ENCODE peak calls at places on chromosome 3, in ten cellular contexts. U is cardiac muscle cell; A is neural crest cell; T is PC-3; G is activated CD8-positive, alpha-beta T cell treated with anti-CD3 and anti-CD28 coated beads for 36 hours; V is brain microvascular endothelial cell; N is heart right ventricle; W is kidney epithelial cell; S is lower leg skin; X is kidney. Y is an unnamed sample.

GRCh38 chr3:141383555-141384129 is 15.3 kb downstream of the ZBTB38 start:
- DNase-seq in U (no peak), A (no peak), T (no peak), G (no peak), V (no peak), N (no peak), W (no peak), S (no peak), X (no peak), Y (no peak)

GRCh38 chr3:197023241-197023997 is 6.2 kb downstream of the MELTF start:
- DNase-seq in U (no peak), A (no peak), T (no peak), G (no peak), V (no peak), N (no peak), W (peak), S (peak), X (no peak), Y (no peak)

GRCh38 chr3:160291290-160291908 is 66.2 kb downstream of the C3orf80 start:
- DNase-seq in U (peak), A (no peak), T (no peak), G (no peak), V (no peak), N (no peak), W (no peak), S (no peak), X (no peak), Y (no peak)

GRCh38 chr3:45261333-45262110 is 35.4 kb upstream of the TMEM158 start:
- DNase-seq in U (no peak), A (no peak), T (no peak), G (no peak), V (no peak), N (no peak), W (no peak), S (no peak), X (no peak), Y (no peak)

GRCh38 chr3:48879994-48880377 is 18.7 kb downstream of the SLC25A20 start:
- DNase-seq in U (no peak), A (no peak), T (no peak), G (no peak), V (no peak), N (no peak), W (no peak), S (no peak), X (no peak), Y (no peak)

GRCh38 chr3:126433496-126434263 is 39.0 kb downstream of the CFAP100 start:
- DNase-seq in U (no peak), A (no peak), T (no peak), G (no peak), V (no peak), N (peak), W (no peak), S (peak), X (peak), Y (no peak)

GRCh38 chr3:172186607-172187006 is 147.2 kb downstream of the FNDC3B start:
- DNase-seq in U (no peak), A (no peak), T (no peak), G (no peak), V (no peak), N (no peak), W (no peak), S (no peak), X (no peak), Y (no peak)

GRCh38 chr3:77370413-77370812 is 330.5 kb downstream of the ROBO2 start:
- DNase-seq in U (no peak), A (no peak), T (peak), G (no peak), V (peak), N (no peak), W (peak), S (peak), X (no peak), Y (no peak)

GRCh38 chr3:69890691-69891090 is 108.8 kb upstream of the SAMMSON start:
- DNase-seq in U (no peak), A (no peak), T (peak), G (no peak), V (no peak), N (no peak), W (no peak), S (no peak), X (no peak), Y (no peak)

DNA sequence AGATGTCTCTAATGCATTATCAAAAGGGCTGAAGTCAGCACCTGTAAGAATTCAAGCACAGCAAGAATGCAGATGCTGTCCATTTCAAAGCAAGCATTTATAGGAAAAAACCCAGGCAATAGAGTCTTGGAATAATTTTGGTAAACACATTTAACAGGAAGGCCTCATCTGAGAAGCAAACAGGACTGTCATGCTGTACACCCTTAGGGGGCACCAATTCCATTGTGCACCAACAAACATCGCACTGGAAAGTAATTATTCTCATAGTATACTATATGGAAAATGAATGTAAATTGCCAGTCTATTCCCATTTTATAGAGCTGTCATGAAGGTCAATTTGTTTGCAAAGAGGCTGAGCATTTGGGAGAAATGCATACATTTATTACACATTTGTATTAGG is 247.3 kb upstream of the SUCLG2 start:
- DNase-seq in U (no peak), A (no peak), T (peak), G (peak), V (no peak), N (no peak), W (no peak), S (no peak), X (no peak), Y (no peak)
- TF ChIP-seq CTCF in U (no peak), A (peak), T (peak), G (peak), V (peak), N (no peak), W (peak), S (no peak), X (no peak), Y (no peak)

DNA sequence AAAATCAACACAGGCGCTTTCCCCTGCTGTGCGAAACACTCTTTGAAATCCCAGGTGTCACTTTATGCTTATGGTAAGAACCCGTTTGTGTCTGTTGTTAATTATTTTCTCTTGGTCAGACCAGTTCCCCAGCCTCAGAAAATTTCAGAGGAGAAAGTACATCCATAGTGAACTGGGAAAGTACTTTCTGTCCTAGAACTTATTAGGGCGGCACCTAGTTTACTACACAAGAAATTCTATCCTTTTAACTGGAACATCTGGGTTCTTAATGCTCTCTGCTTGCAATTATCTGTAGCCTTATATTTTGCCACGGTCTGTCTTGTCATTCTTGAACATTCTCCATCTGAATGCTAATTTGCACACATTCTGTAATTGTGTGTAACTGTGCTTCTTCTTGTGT is 215.0 kb downstream of the PTPRG start:
- DNase-seq in U (no peak), A (no peak), T (no peak), G (no peak), V (no peak), N (no peak), W (no peak), S (no peak), X (no peak), Y (no peak)
- TF ChIP-seq CTCF in U (no peak), A (no peak), T (no peak), G (no peak), V (no peak), N (no peak), W (no peak), S (no peak), X (no peak), Y (no peak)

GRCh38 chr3:123641084-123641462 is 56.2 kb upstream of the HACD2 start:
- DNase-seq in U (no peak), A (no peak), T (no peak), G (no peak), V (no peak), N (no peak), W (no peak), S (no peak), X (no peak), Y (no peak)
- TF ChIP-seq CTCF in U (no peak), A (no peak), T (no peak), G (no peak), V (no peak), N (no peak), W (no peak), S (no peak), X (no peak), Y (no peak)

DNA sequence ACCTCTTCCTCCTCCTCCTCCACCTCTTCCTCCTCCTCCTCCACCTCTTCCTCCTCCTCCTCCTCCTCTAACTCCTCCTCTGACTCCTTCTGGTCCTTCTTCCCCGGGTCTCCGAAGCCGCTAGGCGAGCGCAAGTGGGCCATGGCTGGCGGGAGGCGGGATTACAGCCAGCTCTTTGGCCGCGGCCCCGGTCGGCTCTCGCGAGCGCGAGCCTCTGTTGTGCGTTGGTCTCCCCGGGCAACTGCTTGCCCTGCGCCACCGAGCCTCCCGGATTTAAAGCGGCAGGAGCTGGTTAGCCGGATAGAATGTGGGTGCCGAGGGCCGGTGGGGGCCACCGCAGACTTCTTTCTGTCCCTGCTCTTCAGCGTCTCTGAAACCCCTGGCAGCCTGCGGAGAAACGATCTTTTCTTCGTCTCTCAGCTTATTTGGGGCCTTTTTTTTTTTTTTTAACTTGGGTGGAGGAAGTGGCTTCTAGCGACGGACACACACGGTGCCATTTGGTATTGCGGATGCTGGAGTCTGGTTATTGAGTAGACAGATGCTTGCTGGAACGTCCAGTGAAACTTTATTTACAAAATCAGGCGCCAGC is at the start of gene ERICH6:
- DNase-seq in U (peak), A (peak), T (peak), G (peak), V (peak), N (peak), W (peak), S (peak), X (peak), Y (peak)
- TF ChIP-seq CTCF in U (peak), A (peak), T (no peak), G (peak), V (peak), N (no peak), W (no peak), S (no peak), X (no peak), Y (peak)

GRCh38 chr3:145032790-145033189 is 1061.2 kb downstream of the DIPK2A start:
- DNase-seq in U (no peak), A (no peak), T (peak), G (no peak), V (no peak), N (no peak), W (no peak), S (no peak), X (no peak), Y (no peak)

GRCh38 chr3:145035682-145036081 is 1064.1 kb downstream of the DIPK2A start:
- DNase-seq in U (no peak), A (no peak), T (no peak), G (no peak), V (no peak), N (no peak), W (no peak), S (no peak), X (no peak), Y (no peak)
- TF ChIP-seq CTCF in U (no peak), A (no peak), T (no peak), G (no peak), V (no peak), N (no peak), W (no peak), S (no peak), X (no peak), Y (no peak)

GRCh38 chr3:4722103-4722502 is 229.0 kb downstream of the ITPR1 start:
- DNase-seq in U (peak), A (no peak), T (peak), G (peak), V (peak), N (peak), W (no peak), S (peak), X (no peak), Y (no peak)

GRCh38 chr3:4719011-4719649 is 226.0 kb downstream of the ITPR1 start:
- DNase-seq in U (no peak), A (no peak), T (no peak), G (no peak), V (no peak), N (no peak), W (no peak), S (no peak), X (no peak), Y (no peak)

GRCh38 chr3:4718179-4718736 is 225.1 kb downstream of the ITPR1 start:
- DNase-seq in U (no peak), A (no peak), T (no peak), G (no peak), V (no peak), N (no peak), W (no peak), S (no peak), X (no peak), Y (no peak)

GRCh38 chr3:4721511-4721911 is 228.4 kb downstream of the ITPR1 start:
- DNase-seq in U (no peak), A (no peak), T (peak), G (no peak), V (peak), N (no peak), W (peak), S (peak), X (no peak), Y (no peak)

GRCh38 chr3:4720316-4721075 is 227.3 kb downstream of the ITPR1 start:
- DNase-seq in U (peak), A (no peak), T (peak), G (peak), V (peak), N (peak), W (peak), S (peak), X (peak), Y (no peak)
- TF ChIP-seq CTCF in U (peak), A (no peak), T (peak), G (no peak), V (peak), N (peak), W (peak), S (no peak), X (peak), Y (peak)

GRCh38 chr3:185837409-185837808 is 12.6 kb upstream of the IGF2BP2 start:
- DNase-seq in U (no peak), A (no peak), T (no peak), G (no peak), V (no peak), N (no peak), W (no peak), S (no peak), X (no peak), Y (no peak)
- TF ChIP-seq CTCF in U (no peak), A (no peak), T (no peak), G (no peak), V (no peak), N (no peak), W (no peak), S (no peak), X (no peak), Y (no peak)

GRCh38 chr3:56801597-56802410 is at the start of gene ARHGEF3:
- DNase-seq in U (peak), A (peak), T (peak), G (peak), V (peak), N (peak), W (no peak), S (peak), X (peak), Y (peak)
- TF ChIP-seq CTCF in U (peak), A (peak), T (peak), G (peak), V (peak), N (peak), W (peak), S (no peak), X (peak), Y (peak)

GRCh38 chr3:133444071-133444774 is 44.4 kb downstream of the BFSP2 start:
- DNase-seq in U (no peak), A (no peak), T (peak), G (no peak), V (peak), N (no peak), W (no peak), S (no peak), X (no peak), Y (no peak)
- TF ChIP-seq CTCF in U (no peak), A (peak), T (peak), G (no peak), V (no peak), N (no peak), W (no peak), S (no peak), X (no peak), Y (peak)

GRCh38 chr3:10733297-10733696 is 82.7 kb upstream of the SLC6A11 start:
- DNase-seq in U (no peak), A (no peak), T (no peak), G (no peak), V (no peak), N (no peak), W (no peak), S (no peak), X (no peak), Y (no peak)
- TF ChIP-seq CTCF in U (no peak), A (no peak), T (no peak), G (no peak), V (no peak), N (no peak), W (no peak), S (no peak), X (no peak), Y (no peak)